ENCODE peak calls at places on chromosomes 1 and 21, in seven cellular contexts. M is left kidney; Q is T follicular helper cell; B is stimulated activated effector memory CD8-positive, alpha-beta T cell treated with anti-CD3 and anti-CD28 coated beads, Interleukin-12 subunit alpha, Interleukin-12 subunit beta, amount 100 ng/mL, for 72 hours; O is NCI-H226; E is brain microvascular endothelial cell; U is HEK293T. I is an unnamed sample.

GRCh38 chr1:230250676-230251075 is 175.5 kb downstream of the PGBD5 start:
- DNase-seq in Q (no peak), M (no peak), O (no peak), E (no peak), B (no peak), U (no peak), I (no peak)

GRCh38 chr1:110888049-110888448 is 15.1 kb downstream of the CD53 start:
- DNase-seq in Q (no peak), B (no peak), U (no peak), O (no peak), M (no peak), E (no peak), I (no peak)

GRCh38 chr1:7554343-7555270 is 216.5 kb upstream of the VAMP3 start:
- DNase-seq in Q (no peak), M (peak), E (no peak), U (no peak), B (no peak), O (no peak), I (no peak)

GRCh38 chr1:1573843-1574720 is 581 bp downstream of the SSU72 start:
- DNase-seq in E (peak), U (peak), B (no peak), Q (peak), M (peak), O (peak), I (peak)

GRCh38 chr1:64986903-64987871 is 20.8 kb upstream of the JAK1 start:
- DNase-seq in Q (no peak), M (peak), B (no peak), O (no peak), U (no peak), E (no peak), I (no peak)

GRCh38 chr1:110425196-110425595 is 17.7 kb upstream of the LAMTOR5 start:
- DNase-seq in M (no peak), O (no peak), U (no peak), Q (no peak), B (no peak), E (no peak), I (no peak)

GRCh38 chr1:116382857-116383256 is 9.8 kb downstream of the ATP1A1 start:
- DNase-seq in U (no peak), O (no peak), M (no peak), E (no peak), Q (no peak), B (no peak), I (no peak)

GRCh38 chr1:109801791-109802135 is 38.0 kb upstream of the EPS8L3 start:
- DNase-seq in B (no peak), E (no peak), O (no peak), U (no peak), M (no peak), Q (no peak), I (no peak)

GRCh38 chr1:9294440-9294773 is 1.7 kb downstream of the SPSB1 start:
- DNase-seq in Q (no peak), E (peak), O (peak), U (no peak), M (no peak), B (no peak), I (no peak)

GRCh38 chr1:19000065-19000464 is 43.6 kb upstream of the IFFO2 start:
- DNase-seq in O (no peak), M (no peak), Q (no peak), B (no peak), E (no peak), U (no peak), I (no peak)

GRCh38 chr1:201456499-201457309 is 12.3 kb downstream of the PHLDA3 start:
- DNase-seq in U (no peak), B (no peak), O (peak), E (peak), Q (no peak), M (peak), I (no peak)

GRCh38 chr1:3785458-3786157 is 10.7 kb downstream of the LRRC47 start:
- DNase-seq in E (no peak), M (no peak), B (no peak), O (no peak), Q (no peak), U (peak), I (no peak)

GRCh38 chr1:52825868-52826267 is 16.7 kb upstream of the ZYG11A start:
- DNase-seq in Q (no peak), B (no peak), E (no peak), O (no peak), M (no peak), U (no peak), I (no peak)

GRCh38 chr1:80657048-80657653 is 1143.6 kb upstream of the ADGRL2 start:
- DNase-seq in B (no peak), U (no peak), O (no peak), Q (no peak), E (no peak), M (peak), I (no peak)

GRCh38 chr1:67404212-67404620 is 26.0 kb downstream of the SERBP1 start:
- DNase-seq in U (no peak), O (peak), Q (no peak), M (no peak), B (no peak), E (peak), I (no peak)

GRCh38 chr1:48671578-48671977 is 105.1 kb downstream of the BEND5 start:
- DNase-seq in B (no peak), M (no peak), O (no peak), E (no peak), U (no peak), Q (no peak), I (no peak)

GRCh38 chr1:114610546-114611245 is 29.3 kb upstream of the BCAS2 start:
- DNase-seq in U (no peak), O (no peak), E (peak), B (no peak), M (no peak), Q (no peak), I (no peak)

GRCh38 chr21:21003701-21004100 is 5.5 kb downstream of the NCAM2 start:
- DNase-seq in E (peak), O (peak), B (no peak), Q (no peak), M (peak), U (peak), I (no peak)

GRCh38 chr1:158147396-158148353 is 33.0 kb upstream of the CD1D start:
- DNase-seq in O (no peak), B (no peak), E (no peak), U (no peak), Q (no peak), M (no peak), I (no peak)

GRCh38 chr1:19749685-19750084 is 50.0 kb downstream of the TMCO4 start:
- DNase-seq in M (no peak), O (no peak), Q (no peak), E (no peak), B (no peak), U (no peak), I (no peak)

I was measured in T-helper 22 cell.